ENCODE peak calls at places on chromosomes 11 and 22, in ten cellular contexts. I, X, R, H, N, A, Y, O, Z and E are unnamed samples. For H3K4me1, the result is how much of the 10 kb centered on the place peaks cover.

GRCh38 chr22:32788884-32789624 is 12.5 kb upstream of the TIMP3 start:
- DNase-seq in I (no peak), X (no peak), R (no peak), H (peak), N (no peak), A (no peak), Y (no peak), O (no peak), Z (no peak), E (no peak)

GRCh38 chr11:126890561-126890960 is 110.0 kb downstream of the KIRREL3 start:
- DNase-seq in I (no peak), X (no peak), R (no peak), H (no peak), N (peak), A (no peak), Y (peak), O (no peak), Z (no peak), E (no peak)

GRCh38 chr11:61477734-61478148 is 30.8 kb upstream of the LRRC10B start:
- DNase-seq in I (peak), X (peak), R (peak), H (no peak), N (peak), A (peak), Y (peak), O (peak), Z (peak), E (peak)

GRCh38 chr11:115580927-115581680 is 76.9 kb upstream of the CADM1 start:
- DNase-seq in I (no peak), X (peak), R (no peak), H (no peak), N (no peak), A (no peak), Y (no peak), O (peak), Z (no peak), E (peak)

GRCh38 chr11:119062779-119063178 is 4.8 kb upstream of the VPS11 start:
- DNase-seq in I (no peak), X (no peak), R (no peak), H (peak), N (no peak), A (no peak), Y (no peak), O (peak), Z (no peak), E (no peak)

GRCh38 chr11:45538939-45539338 is 126.5 kb downstream of the CHST1 start:
- DNase-seq in I (no peak), X (no peak), R (no peak), H (peak), N (no peak), A (no peak), Y (no peak), O (no peak), Z (no peak), E (no peak)

GRCh38 chr11:113991170-113991569 is 16.3 kb downstream of the HTR3A start:
- DNase-seq in I (no peak), X (peak), R (peak), H (peak), N (peak), A (no peak), Y (peak), O (no peak), Z (peak), E (peak)

GRCh38 chr22:47065756-47066615 is 303.5 kb downstream of the TBC1D22A start:
- DNase-seq in I (peak), X (no peak), R (no peak), H (peak), N (no peak), A (no peak), Y (no peak), O (no peak), Z (no peak), E (no peak)

GRCh38 chr11:113873241-113873626 is 2.1 kb downstream of the USP28 start:
- DNase-seq in I (no peak), X (no peak), R (no peak), H (peak), N (peak), A (no peak), Y (no peak), O (no peak), Z (no peak), E (no peak)

GRCh38 chr11:7576671-7577225 is 62.9 kb downstream of the PPFIBP2 start:
- DNase-seq in I (no peak), X (no peak), R (no peak), H (peak), N (no peak), A (no peak), Y (no peak), O (peak), Z (no peak), E (peak)

GRCh38 chr11:74154621-74155281 is 16.1 kb downstream of the C2CD3 start:
- DNase-seq in I (no peak), X (no peak), R (no peak), H (peak), N (no peak), A (no peak), Y (no peak), O (no peak), Z (no peak), E (no peak)

GRCh38 chr11:122843281-122844150 is 5.2 kb downstream of the CRTAM start:
- DNase-seq in I (no peak), X (peak), R (no peak), H (no peak), N (no peak), A (peak), Y (no peak), O (no peak), Z (no peak), E (peak)

GRCh38 chr11:122215244-122215992 is 99.4 kb upstream of the BLID start:
- DNase-seq in I (peak), X (peak), R (peak), H (peak), N (peak), A (no peak), Y (peak), O (peak), Z (peak), E (peak)

GRCh38 chr11:92941676-92942571 is 27.5 kb upstream of the MTNR1B start:
- DNase-seq in I (no peak), X (peak), R (peak), H (peak), N (peak), A (no peak), Y (no peak), O (no peak), Z (peak), E (no peak)

GRCh38 chr11:115740365-115740764 is 236.2 kb upstream of the CADM1 start:
- DNase-seq in I (no peak), X (no peak), R (no peak), H (no peak), N (no peak), A (no peak), Y (no peak), O (no peak), Z (no peak), E (no peak)

GRCh38 chr11:79546366-79546765 is 105.5 kb upstream of the TENM4 start:
- DNase-seq in I (no peak), X (no peak), R (no peak), H (no peak), N (no peak), A (no peak), Y (no peak), O (no peak), Z (no peak), E (no peak)

GRCh38 chr11:78380615-78381029 is 37.0 kb downstream of the GAB2 start:
- DNase-seq in I (no peak), X (no peak), R (no peak), H (peak), N (peak), A (no peak), Y (no peak), O (no peak), Z (no peak), E (no peak)

GRCh38 chr11:10897150-10897549 is 39.3 kb upstream of the ZBED5 start:
- DNase-seq in I (no peak), X (no peak), R (no peak), H (no peak), N (no peak), A (no peak), Y (no peak), O (no peak), Z (no peak), E (no peak)

GRCh38 chr11:42012261-42012660 is 552.8 kb upstream of the LRRC4C start:
- DNase-seq in I (no peak), X (no peak), R (no peak), H (no peak), N (no peak), A (no peak), Y (no peak), O (no peak), Z (no peak), E (no peak)

GRCh38 chr22:27834364-27835185 is 33.0 kb upstream of the MN1 start:
- DNase-seq in I (no peak), X (no peak), R (no peak), H (no peak), N (no peak), A (no peak), Y (no peak), O (no peak), Z (no peak), E (no peak)

DNA sequence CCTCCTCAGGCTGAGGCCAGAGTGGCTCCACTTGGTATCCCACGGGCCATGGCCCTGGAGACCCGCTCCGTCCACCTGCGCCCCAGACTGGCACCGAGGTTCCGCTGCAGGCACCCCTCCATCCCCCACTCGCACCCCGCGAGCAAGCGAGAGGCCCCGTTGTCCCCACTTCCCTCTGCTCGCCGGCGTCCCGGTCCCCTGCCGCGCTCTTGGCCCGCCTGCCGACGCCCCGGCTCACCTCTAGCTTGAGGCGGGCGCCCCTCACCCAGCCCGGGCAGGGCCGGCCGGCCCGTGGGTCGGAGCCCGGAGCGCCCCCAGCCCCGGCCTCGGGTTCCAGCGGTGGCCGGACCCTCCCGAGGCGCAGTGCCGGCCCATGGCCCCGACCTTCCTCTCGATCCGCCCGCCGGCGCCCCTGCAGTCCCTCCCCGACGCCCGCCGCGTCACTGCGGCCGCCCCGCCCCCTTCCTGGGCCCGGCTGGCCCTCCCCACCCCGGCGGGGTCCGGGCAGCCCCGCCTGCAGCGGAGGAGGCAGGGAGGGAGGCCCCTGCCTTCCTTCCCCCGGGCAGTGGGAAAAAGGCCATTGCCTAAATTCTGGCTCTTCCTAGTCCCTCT is at the start of gene PITPNM1:
- DNase-seq in I (peak), X (peak), R (peak), H (peak), N (peak), A (peak), Y (peak), O (peak), Z (no peak), E (peak)
- H3K27ac ChIP-seq in I (peak), X (peak), R (peak), H (peak), N (no peak), A (peak), Y (no peak), O (peak), Z (no peak), E (no peak)

DNA sequence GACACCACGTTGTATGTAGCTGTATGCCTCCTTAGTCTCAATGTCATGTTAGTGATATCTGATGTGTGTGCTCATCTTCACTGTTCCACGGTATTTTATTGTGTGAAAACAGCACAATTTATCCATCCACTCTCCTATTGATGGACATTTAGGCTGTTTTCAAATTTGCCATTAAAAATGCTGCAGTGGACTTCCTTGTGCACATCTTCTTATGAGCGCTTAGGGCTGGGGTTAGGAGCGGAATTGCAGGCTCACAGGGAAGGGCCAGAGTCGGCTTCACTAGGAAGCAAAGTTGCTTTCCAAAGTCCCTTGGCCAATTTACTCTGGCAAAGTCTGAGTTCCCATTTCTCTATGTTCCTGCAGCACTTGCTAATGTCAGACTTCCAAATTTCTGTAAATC is 75.3 kb downstream of the MYEOV start:
- DNase-seq in I (no peak), X (no peak), R (no peak), H (no peak), N (no peak), A (no peak), Y (peak), O (no peak), Z (no peak), E (no peak)
- H3K4me1 ChIP-seq in I (under half), X (under half), R (under half), H (under half), N (under half), A (under half), Y (under half), O (under half), Z (under half), E (under half)

GRCh38 chr22:49934891-49935557 is 16.6 kb downstream of the CRELD2 start:
- DNase-seq in I (peak), X (peak), R (no peak), H (peak), N (peak), A (peak), Y (peak), O (peak), Z (peak), E (peak)
- H3K27ac ChIP-seq in I (peak), X (peak), R (no peak), H (peak), N (no peak), A (peak), Y (no peak), O (peak), Z (no peak), E (peak)

DNA sequence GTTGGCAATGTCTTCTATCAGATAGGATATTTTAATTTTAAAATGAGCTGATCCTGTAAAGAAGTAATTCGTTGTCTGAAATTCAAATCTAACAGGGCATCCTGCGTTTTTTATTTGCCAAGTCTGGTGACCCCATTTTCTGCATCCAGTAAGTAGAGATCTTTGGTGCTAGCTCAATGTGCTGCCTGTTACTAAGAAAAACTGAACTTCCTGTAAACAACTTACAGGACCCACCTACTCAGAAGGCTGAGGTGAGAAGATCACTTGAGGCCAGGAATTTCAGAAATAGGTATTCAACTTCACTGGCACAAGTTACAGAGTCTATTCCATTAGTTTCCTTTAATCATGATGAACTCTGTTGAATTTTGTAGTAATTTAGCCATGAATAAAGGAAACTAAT is 4.0 kb downstream of the ARL14EP start:
- DNase-seq in I (no peak), X (no peak), R (no peak), H (no peak), N (no peak), A (no peak), Y (no peak), O (no peak), Z (no peak), E (no peak)
- H3K4me1 ChIP-seq in I (under half), X (under half), R (under half), H (under half), N (under half), A (half or more), Y (under half), O (under half), Z (under half), E (under half)

DNA sequence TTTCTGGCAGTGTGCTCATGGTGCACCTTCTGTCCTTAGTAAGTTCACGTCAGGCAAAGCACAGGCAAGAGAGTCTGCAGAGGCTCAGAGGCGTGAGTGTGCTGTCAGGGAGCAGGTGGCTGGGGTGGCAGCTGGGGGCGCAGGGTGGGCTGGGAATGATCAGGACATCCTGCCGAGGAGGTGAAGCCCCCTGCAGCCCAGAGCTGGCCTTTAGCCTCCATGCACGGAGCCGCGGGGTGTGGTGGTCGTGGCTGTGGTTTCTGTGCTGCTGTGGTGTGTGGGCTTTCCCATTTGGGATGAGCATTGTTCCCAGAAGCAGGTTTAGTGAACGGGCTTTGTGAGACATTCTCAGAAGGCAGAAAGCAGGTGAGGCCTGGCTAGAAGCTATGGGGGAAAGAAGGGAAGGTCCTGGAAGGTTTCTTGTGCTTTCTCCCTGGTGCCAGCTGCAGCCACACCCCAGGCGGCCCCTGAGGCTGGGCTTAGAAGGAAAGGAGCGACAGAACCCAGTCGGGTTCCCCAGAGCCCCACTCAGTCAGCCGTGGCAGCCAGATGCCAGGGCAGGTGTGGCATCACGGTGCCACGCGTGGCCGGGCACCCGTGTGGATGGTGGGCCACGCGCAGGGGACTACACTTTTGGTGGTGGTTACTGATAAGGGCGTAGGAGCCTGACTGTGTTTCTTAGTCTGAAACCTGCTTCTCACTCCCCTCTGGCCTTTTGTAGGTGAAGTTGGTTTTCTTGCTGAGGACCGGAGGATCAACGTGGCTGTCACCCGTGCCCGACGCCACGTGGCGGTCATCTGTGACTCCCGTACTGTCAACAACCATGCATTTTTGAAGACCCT is 32.0 kb downstream of the IGHMBP2 start:
- DNase-seq in I (no peak), X (no peak), R (no peak), H (no peak), N (no peak), A (no peak), Y (no peak), O (no peak), Z (no peak), E (no peak)
- H3K27ac ChIP-seq in I (no peak), X (no peak), R (no peak), H (no peak), N (no peak), A (no peak), Y (no peak), O (no peak), Z (no peak), E (no peak)

DNA sequence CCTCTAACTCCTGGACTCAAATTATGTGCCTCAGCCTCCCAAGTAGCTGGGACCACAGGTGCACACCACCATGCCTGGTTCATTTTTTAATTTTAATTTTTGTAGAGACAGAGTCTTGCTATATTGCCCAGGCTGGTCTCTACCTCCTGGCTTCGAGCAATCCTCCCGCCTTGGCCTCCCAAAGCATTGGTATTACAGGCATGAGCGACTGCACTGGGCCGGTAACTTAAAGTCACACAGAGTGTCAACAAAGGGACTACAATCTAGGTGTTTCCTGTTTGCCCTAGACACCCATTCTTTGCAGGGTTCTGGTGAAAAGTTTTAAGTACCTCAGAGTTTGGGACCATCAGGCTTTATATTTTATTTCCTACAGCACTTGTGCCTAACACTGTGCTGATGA is 8.4 kb downstream of the UVRAG start:
- DNase-seq in I (no peak), X (no peak), R (no peak), H (no peak), N (no peak), A (no peak), Y (no peak), O (no peak), Z (no peak), E (no peak)
- H3K4me1 ChIP-seq in I (under half), X (under half), R (under half), H (under half), N (under half), A (under half), Y (under half), O (under half), Z (under half), E (under half)

DNA sequence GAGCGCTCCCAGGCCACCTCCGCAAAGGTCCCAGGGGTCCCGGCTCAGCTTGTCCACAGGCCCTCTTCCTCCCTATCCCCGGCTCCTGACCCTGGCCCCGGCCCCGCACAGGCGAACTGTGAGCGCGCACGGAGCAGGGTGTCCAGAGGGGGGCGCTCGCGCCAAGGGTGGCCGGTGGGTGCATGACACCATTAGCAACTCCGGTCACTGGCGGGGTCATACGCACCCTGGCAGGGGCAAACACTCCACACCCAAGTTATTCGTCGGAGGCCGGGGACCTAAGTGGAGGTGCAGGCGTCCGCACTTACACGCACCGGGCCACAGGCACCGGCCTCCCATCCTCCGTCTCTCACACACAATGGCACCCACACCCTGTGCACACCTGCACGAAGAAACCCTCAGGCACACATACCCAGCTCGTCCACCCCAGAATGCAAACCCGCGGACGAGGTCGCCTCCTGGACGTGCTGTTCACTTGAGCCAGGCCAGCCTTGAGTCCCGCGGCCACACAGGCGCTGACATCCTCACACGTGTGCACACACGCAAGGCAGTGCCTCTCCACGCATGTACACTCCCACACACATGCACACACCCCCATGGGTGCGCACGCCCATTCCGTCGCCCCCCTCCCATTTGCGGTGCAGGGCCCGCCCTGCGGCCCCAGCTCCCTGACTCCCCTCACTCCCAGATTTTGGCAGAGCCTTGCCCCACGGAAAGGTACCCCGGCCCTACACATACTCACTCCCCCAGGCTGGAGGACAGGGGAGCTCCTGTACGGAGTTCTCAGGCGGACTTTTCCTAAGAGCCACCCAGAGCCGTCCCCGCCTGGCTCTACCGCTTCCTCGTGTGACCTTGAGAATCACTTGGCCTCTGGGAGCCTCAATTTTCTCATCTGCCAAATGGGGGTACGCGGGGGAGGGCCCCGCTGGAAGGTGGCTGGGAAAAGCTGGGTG is at the start of gene RASGRP2:
- DNase-seq in I (peak), X (peak), R (no peak), H (peak), N (peak), A (peak), Y (peak), O (peak), Z (no peak), E (peak)
- H3K27ac ChIP-seq in I (peak), X (no peak), R (no peak), H (peak), N (no peak), A (peak), Y (no peak), O (peak), Z (no peak), E (no peak)